ENCODE peak calls at places on chromosomes 6 and 20, in four cellular contexts. M, L, K and T are unnamed samples.

GRCh38 chr20:34190262-34190661 is 51.0 kb upstream of the ASIP start:
- DNase-seq in M (no peak), L (no peak), K (no peak), T (no peak)

GRCh38 chr6:88730602-88731001 is 232.8 kb downstream of the RNGTT start:
- DNase-seq in M (no peak), L (peak), K (no peak), T (no peak)

GRCh38 chr6:98724537-98724936 is 109.8 kb upstream of the POU3F2 start:
- DNase-seq in M (no peak), L (no peak), K (no peak), T (no peak)

GRCh38 chr6:85008311-85009015 is 244.1 kb upstream of the TBX18 start:
- DNase-seq in M (no peak), L (no peak), K (no peak), T (no peak)

GRCh38 chr6:22877946-22878705 is 308.8 kb downstream of the HDGFL1 start:
- DNase-seq in M (no peak), L (no peak), K (peak), T (no peak)

GRCh38 chr6:107154131-107154906 is 39.0 kb upstream of the BEND3 start:
- DNase-seq in M (no peak), L (no peak), K (no peak), T (no peak)

GRCh38 chr6:129134535-129134934 is 251.6 kb downstream of the LAMA2 start:
- DNase-seq in M (no peak), L (no peak), K (no peak), T (no peak)

GRCh38 chr6:14502551-14502950 is 385.0 kb downstream of the CD83 start:
- DNase-seq in M (no peak), L (peak), K (no peak), T (no peak)

GRCh38 chr6:85464722-85465150 is 14.9 kb downstream of the NT5E start:
- DNase-seq in M (no peak), L (peak), K (peak), T (no peak)

GRCh38 chr20:32332614-32333013 is 25.5 kb upstream of the ASXL1 start:
- DNase-seq in M (no peak), L (no peak), K (peak), T (peak)

GRCh38 chr20:40640667-40641066 is 48.4 kb downstream of the MAFB start:
- DNase-seq in M (no peak), L (no peak), K (no peak), T (no peak)

GRCh38 chr20:10065154-10065833 is 30.5 kb downstream of the ANKEF1 start:
- DNase-seq in M (no peak), L (no peak), K (no peak), T (no peak)

GRCh38 chr6:168468046-168468445 is 27.1 kb downstream of the SMOC2 start:
- DNase-seq in M (no peak), L (no peak), K (no peak), T (no peak)

GRCh38 chr20:47204746-47205122 is 151.8 kb downstream of the ZMYND8 start:
- DNase-seq in M (no peak), L (no peak), K (no peak), T (no peak)

GRCh38 chr6:42339991-42340401 is 111.7 kb downstream of the TRERF1 start:
- DNase-seq in M (no peak), L (no peak), K (no peak), T (peak)

GRCh38 chr6:73372516-73372915 is 2.8 kb upstream of the OOEP start:
- DNase-seq in M (no peak), L (no peak), K (no peak), T (no peak)

GRCh38 chr6:3382399-3383279 is 74.2 kb downstream of the SLC22A23 start:
- DNase-seq in M (no peak), L (peak), K (peak), T (no peak)

GRCh38 chr6:100267002-100267401 is 197.7 kb downstream of the SIM1 start:
- DNase-seq in M (no peak), L (no peak), K (no peak), T (no peak)

GRCh38 chr6:97280766-97281165 is 2.2 kb downstream of the MMS22L start:
- DNase-seq in M (no peak), L (no peak), K (no peak), T (no peak)

GRCh38 chr20:1830240-1830639 is 65.0 kb upstream of the SIRPA start:
- DNase-seq in M (no peak), L (peak), K (peak), T (no peak)

GRCh38 chr20:55132523-55132922 is 657.1 kb downstream of the DOK5 start:
- DNase-seq in M (no peak), L (no peak), K (no peak), T (no peak)

GRCh38 chr6:14207493-14207892 is 89.9 kb downstream of the CD83 start:
- DNase-seq in M (no peak), L (peak), K (no peak), T (no peak)

GRCh38 chr20:25580711-25581110 is 4.6 kb downstream of the NINL start:
- DNase-seq in M (no peak), L (no peak), K (peak), T (no peak)

GRCh38 chr20:20366896-20367680 is 816 bp upstream of the INSM1 start:
- DNase-seq in M (no peak), L (peak), K (no peak), T (no peak)

GRCh38 chr6:148619891-148620290 is 126.9 kb upstream of the UST start:
- DNase-seq in M (no peak), L (no peak), K (no peak), T (no peak)

GRCh38 chr20:1263853-1264252 is 2.2 kb upstream of the SNPH start:
- DNase-seq in M (no peak), L (no peak), K (peak), T (no peak)

GRCh38 chr6:36197739-36198221 is 1.2 kb downstream of the BRPF3 start:
- DNase-seq in M (no peak), L (no peak), K (no peak), T (no peak)

GRCh38 chr6:170210651-170211403 is 80.1 kb downstream of the DLL1 start:
- DNase-seq in M (no peak), L (no peak), K (no peak), T (no peak)

GRCh38 chr6:30926644-30927043 is 5.3 kb downstream of the SFTA2 start:
- DNase-seq in M (no peak), L (peak), K (no peak), T (no peak)

GRCh38 chr6:148309301-148309700 is 33.3 kb upstream of the SASH1 start:
- DNase-seq in M (no peak), L (no peak), K (peak), T (no peak)

GRCh38 chr6:128520436-128521301 is at the start of gene PTPRK:
- DNase-seq in M (peak), L (peak), K (peak), T (peak)

GRCh38 chr6:53424300-53424699 is 75.5 kb upstream of the ELOVL5 start:
- DNase-seq in M (no peak), L (no peak), K (no peak), T (no peak)

GRCh38 chr6:140178550-140179334 is 804.3 kb upstream of the CITED2 start:
- DNase-seq in M (no peak), L (no peak), K (peak), T (no peak)

GRCh38 chr20:23744726-23745646 is 5.7 kb downstream of the CST1 start:
- DNase-seq in M (no peak), L (no peak), K (peak), T (no peak)

GRCh38 chr6:79536615-79536968 is 638 bp downstream of the LCA5 start:
- DNase-seq in M (no peak), L (no peak), K (peak), T (no peak)

GRCh38 chr6:44156494-44157151 is 2.0 kb upstream of the CAPN11 start:
- DNase-seq in M (no peak), L (no peak), K (no peak), T (no peak)

GRCh38 chr6:42915737-42916136 is at the start of gene PTCRA:
- DNase-seq in M (no peak), L (no peak), K (no peak), T (no peak)

GRCh38 chr6:11613336-11613735 is 75.8 kb downstream of the TMEM170B start:
- DNase-seq in M (no peak), L (no peak), K (no peak), T (no peak)

GRCh38 chr6:108837236-108837971 is 10.8 kb upstream of the ARMC2 start:
- DNase-seq in M (no peak), L (no peak), K (peak), T (no peak)

GRCh38 chr20:46607191-46607848 is 43.9 kb downstream of the SLC13A3 start:
- DNase-seq in M (no peak), L (no peak), K (no peak), T (no peak)

DNA sequence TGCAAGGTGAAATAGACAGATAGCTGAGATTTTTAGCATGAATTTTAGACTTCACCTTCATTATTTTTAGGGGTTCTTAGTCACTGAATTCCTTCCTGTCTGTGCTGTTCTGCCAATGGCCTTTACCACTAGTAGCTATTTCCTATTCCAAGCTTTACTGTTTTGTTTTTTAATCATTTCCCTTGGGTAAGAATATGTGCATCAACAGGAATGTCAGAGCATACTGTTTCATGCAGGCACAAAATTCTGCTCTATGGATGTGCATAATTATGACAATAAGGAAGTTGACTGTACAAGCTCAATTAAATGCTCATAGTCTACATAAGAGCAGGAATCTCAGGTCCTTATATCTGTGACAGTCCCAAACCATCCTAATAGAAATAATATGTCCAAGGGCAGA is 5.0 kb downstream of the TNFAIP3 start:
- DNase-seq in M (no peak), L (no peak), K (no peak), T (no peak)
- H3K4me3 ChIP-seq in M (peak), L (no peak), K (no peak), T (peak)

GRCh38 chr20:37803476-37804307 is 99.2 kb upstream of the VSTM2L start:
- DNase-seq in M (no peak), L (no peak), K (no peak), T (peak)
- H3K4me3 ChIP-seq in M (no peak), L (no peak), K (no peak), T (peak)

GRCh38 chr6:10531942-10532341 is 10.8 kb downstream of the GCNT2 start:
- DNase-seq in M (no peak), L (no peak), K (no peak), T (no peak)

GRCh38 chr6:10537726-10538125 is 16.6 kb downstream of the GCNT2 start:
- DNase-seq in M (no peak), L (no peak), K (no peak), T (no peak)

GRCh38 chr6:10532392-10532791 is 11.2 kb downstream of the GCNT2 start:
- DNase-seq in M (no peak), L (no peak), K (no peak), T (no peak)

GRCh38 chr6:10534418-10534760 is 13.2 kb downstream of the GCNT2 start:
- DNase-seq in M (no peak), L (no peak), K (no peak), T (no peak)

DNA sequence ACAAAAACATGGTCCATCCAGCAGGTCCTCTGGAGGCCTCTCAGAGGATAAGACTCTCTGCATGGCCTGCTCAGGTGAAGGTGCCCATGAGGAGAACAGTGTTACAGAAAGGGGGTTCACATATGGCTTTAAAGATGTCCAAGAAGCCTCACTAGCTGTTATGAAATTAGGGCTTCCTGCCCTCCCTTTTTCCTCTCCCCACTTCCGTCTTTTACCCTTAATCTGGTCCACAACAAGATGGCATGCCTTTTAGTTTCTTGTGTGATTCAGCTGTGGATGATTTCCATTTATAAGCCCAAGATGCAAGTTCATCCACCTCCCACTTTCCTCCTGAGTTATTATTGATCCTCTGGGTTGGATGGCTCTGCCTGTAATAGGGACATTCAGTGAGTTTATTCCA is 14.0 kb downstream of the GCNT2 start:
- DNase-seq in M (no peak), L (no peak), K (no peak), T (no peak)
- H3K4me3 ChIP-seq in M (no peak), L (no peak), K (no peak), T (peak)

DNA sequence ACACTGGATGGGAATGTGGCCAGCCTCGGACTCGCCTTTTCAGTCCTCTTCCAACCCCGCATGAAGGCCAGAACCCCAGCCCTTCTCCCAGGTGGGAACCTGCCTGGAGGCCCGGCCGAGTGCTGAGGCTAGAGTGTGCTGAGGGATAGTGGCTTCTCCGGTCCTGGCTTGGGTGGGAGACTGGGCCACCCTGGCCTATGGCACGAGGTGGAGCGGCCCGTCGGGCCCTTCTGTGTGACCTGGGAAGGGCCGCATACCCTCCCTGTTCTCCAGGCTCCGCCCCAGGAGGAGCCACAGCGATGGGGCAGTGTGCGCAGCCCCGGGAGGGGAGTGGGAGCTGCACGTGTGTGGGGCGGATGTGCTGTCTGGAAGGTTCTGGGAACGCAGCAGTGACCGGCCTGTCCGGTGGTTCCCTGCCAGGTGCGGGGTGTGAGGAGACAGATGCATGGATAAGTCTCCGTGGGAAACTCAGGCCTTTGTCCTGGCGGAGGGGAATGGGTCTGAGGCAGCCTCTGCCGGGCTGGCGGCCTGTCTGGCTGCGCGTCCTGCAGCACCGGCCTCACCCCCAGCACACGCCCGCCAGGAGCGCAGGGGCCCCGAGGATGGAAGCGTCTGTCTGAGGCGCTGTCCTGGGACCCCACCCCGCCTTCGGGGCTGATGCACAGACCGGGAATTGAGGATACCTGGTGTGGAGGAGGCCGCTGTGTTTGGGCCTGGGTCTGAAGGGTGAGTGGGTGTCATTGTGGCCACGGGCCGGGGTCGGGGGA is 1.1 kb upstream of the BHLHE23 start:
- DNase-seq in M (no peak), L (no peak), K (no peak), T (no peak)
- H3K4me3 ChIP-seq in M (no peak), L (no peak), K (no peak), T (no peak)

GRCh38 chr20:53611449-53611894 is 17.8 kb upstream of the ZNF217 start:
- DNase-seq in M (no peak), L (peak), K (peak), T (peak)
- H3K4me3 ChIP-seq in M (no peak), L (peak), K (no peak), T (peak)

GRCh38 chr20:44716309-44717106 is 1.3 kb downstream of the CCN5 start:
- DNase-seq in M (no peak), L (no peak), K (no peak), T (no peak)
- H3K4me3 ChIP-seq in M (no peak), L (no peak), K (no peak), T (no peak)

GRCh38 chr20:36173451-36173933 is 19.0 kb downstream of the EPB41L1 start:
- DNase-seq in M (no peak), L (no peak), K (peak), T (no peak)
- H3K4me3 ChIP-seq in M (no peak), L (no peak), K (no peak), T (no peak)

GRCh38 chr6:71402101-71402500 is 113.5 kb downstream of the OGFRL1 start:
- DNase-seq in M (no peak), L (no peak), K (no peak), T (no peak)

GRCh38 chr6:71403422-71404134 is 115.0 kb downstream of the OGFRL1 start:
- DNase-seq in M (no peak), L (no peak), K (no peak), T (no peak)

GRCh38 chr6:71405416-71405815 is 116.8 kb downstream of the OGFRL1 start:
- DNase-seq in M (no peak), L (no peak), K (no peak), T (no peak)

GRCh38 chr6:71404967-71405278 is 116.3 kb downstream of the OGFRL1 start:
- DNase-seq in M (no peak), L (no peak), K (no peak), T (no peak)

DNA sequence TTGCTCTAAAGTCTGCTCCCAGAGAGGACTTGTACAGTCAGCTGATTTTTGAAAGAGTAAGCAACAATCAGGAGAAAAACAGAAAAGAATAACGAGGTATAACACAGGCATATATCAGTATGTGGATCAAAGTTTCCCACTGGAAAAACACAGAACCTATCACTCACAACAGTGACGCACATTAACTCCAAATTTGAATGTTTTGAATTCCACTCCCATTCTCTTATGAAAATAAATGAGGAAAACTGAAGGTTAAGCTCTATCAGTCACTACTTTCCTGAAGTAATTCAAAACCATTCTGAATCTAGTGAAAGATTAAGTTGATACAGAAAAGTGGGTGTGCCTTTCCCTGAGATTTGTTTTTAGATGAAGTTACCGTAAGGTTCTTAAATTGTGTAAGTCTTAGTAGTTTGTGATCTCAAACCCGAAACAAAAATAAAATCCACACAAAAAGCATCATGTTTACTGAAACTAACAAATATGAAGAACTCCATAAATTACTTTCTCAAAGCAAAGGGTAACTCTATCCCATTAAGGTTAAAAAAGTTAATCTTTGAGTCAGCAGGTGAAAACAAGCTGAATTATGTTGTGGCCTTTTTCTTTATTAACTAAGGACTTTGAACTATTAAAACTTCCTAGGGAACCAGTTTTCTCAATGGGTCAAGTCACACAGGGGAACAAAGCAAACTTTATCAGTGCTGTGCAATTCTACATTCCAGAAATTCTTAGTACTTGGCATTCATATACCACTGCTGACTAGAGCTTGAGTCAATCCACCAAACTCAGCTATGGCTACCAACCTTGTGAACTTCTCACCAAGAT is 115.7 kb downstream of the OGFRL1 start:
- DNase-seq in M (no peak), L (peak), K (peak), T (no peak)
- H3K4me3 ChIP-seq in M (no peak), L (peak), K (no peak), T (no peak)